ENCODE peak calls at places on chromosomes 6 and 20, in five cellular contexts. E is GM12878, T is SK-N-SH, Q is H1, O is K562. V is an unnamed sample.
A peak's percentile ranks its signal among the peaks of the same experiment; 100 is the strongest.

GRCh38 chr6:80077067-80077466 is 29.4 kb upstream of the BCKDHB start:
- DNase-seq in E (no peak), T (no peak), Q (no peak), O (no peak), V (no peak)

GRCh38 chr6:1608976-1609661 is 596 bp upstream of the FOXC1 start:
- DNase-seq in E (no peak), T (peak; percentile 85), Q (no peak), O (no peak), V (no peak)

GRCh38 chr6:30830438-30830837 is 53.9 kb upstream of the DDR1 start:
- DNase-seq in E (no peak), T (no peak), Q (no peak), O (no peak), V (no peak)

GRCh38 chr20:38863024-38863851 is 57.7 kb downstream of the PPP1R16B start:
- DNase-seq in E (peak; percentile 75), T (no peak), Q (no peak), O (peak; percentile 75), V (no peak)

GRCh38 chr6:87742106-87742505 is 40.1 kb upstream of the AKIRIN2 start:
- DNase-seq in E (no peak), T (no peak), Q (no peak), O (no peak), V (no peak)

GRCh38 chr6:44266347-44266746 is 996 bp upstream of the NFKBIE start:
- DNase-seq in E (no peak), T (no peak), Q (no peak), O (no peak), V (no peak)

GRCh38 chr20:31712564-31713311 is 9.9 kb downstream of the BCL2L1 start:
- DNase-seq in E (no peak), T (no peak), Q (peak; percentile 86), O (peak; percentile 43), V (peak; percentile 95)

GRCh38 chr20:61954276-61955021 is 111.2 kb downstream of the TAF4 start:
- DNase-seq in E (no peak), T (no peak), Q (no peak), O (peak; percentile 14), V (no peak)

GRCh38 chr20:50635676-50636600 is 55.4 kb downstream of the RIPOR3 start:
- DNase-seq in E (no peak), T (peak; percentile 86), Q (no peak), O (peak; percentile 92), V (peak; percentile 77)

GRCh38 chr20:21677781-21678180 is 27.7 kb upstream of the PAX1 start:
- DNase-seq in E (no peak), T (no peak), Q (no peak), O (no peak), V (no peak)

GRCh38 chr20:44817143-44817910 is 7.0 kb upstream of the RIMS4 start:
- DNase-seq in E (no peak), T (no peak), Q (no peak), O (no peak), V (no peak)

GRCh38 chr20:51978081-51978501 is 175.8 kb upstream of the SALL4 start:
- DNase-seq in E (no peak), T (no peak), Q (no peak), O (no peak), V (no peak)

GRCh38 chr6:18087396-18088165 is 34.9 kb downstream of the NHLRC1 start:
- DNase-seq in E (no peak), T (no peak), Q (no peak), O (no peak), V (no peak)

GRCh38 chr6:55379895-55380294 is 52.6 kb downstream of the GFRAL start:
- DNase-seq in E (no peak), T (no peak), Q (no peak), O (no peak), V (no peak)

GRCh38 chr6:56959938-56960337 is 5.0 kb downstream of the BEND6 start:
- DNase-seq in E (no peak), T (no peak), Q (no peak), O (no peak), V (no peak)

GRCh38 chr20:663315-664090 is 10.5 kb upstream of the SRXN1 start:
- DNase-seq in E (no peak), T (no peak), Q (no peak), O (no peak), V (no peak)

GRCh38 chr6:140744648-140745320 is 1370.3 kb upstream of the CITED2 start:
- DNase-seq in E (no peak), T (no peak), Q (no peak), O (peak; percentile 3), V (no peak)

GRCh38 chr6:20589266-20589665 is 55.0 kb downstream of the CDKAL1 start:
- DNase-seq in E (no peak), T (no peak), Q (no peak), O (no peak), V (no peak)

GRCh38 chr6:39347906-39348585 is 25.5 kb upstream of the KCNK16 start:
- DNase-seq in E (no peak), T (peak; percentile 84), Q (no peak), O (peak; percentile 74), V (peak; percentile 46)

GRCh38 chr6:166470029-166470862 is 87.5 kb upstream of the MPC1 start:
- DNase-seq in E (no peak), T (no peak), Q (no peak), O (no peak), V (no peak)

GRCh38 chr6:53741001-53741400 is 53.8 kb upstream of the LRRC1 start:
- DNase-seq in E (no peak), T (no peak), Q (no peak), O (no peak), V (peak; percentile 80)

GRCh38 chr6:20681243-20681684 is 147.0 kb downstream of the CDKAL1 start:
- DNase-seq in E (no peak), T (no peak), Q (no peak), O (no peak), V (peak; percentile 78)

GRCh38 chr6:2876210-2877056 is 26.7 kb downstream of the SERPINB9 start:
- DNase-seq in E (no peak), T (peak; percentile 79), Q (no peak), O (no peak), V (peak; percentile 100)

GRCh38 chr6:161038229-161039003 is 46.8 kb downstream of the MAP3K4 start:
- DNase-seq in E (peak; percentile 72), T (no peak), Q (no peak), O (no peak), V (no peak)

GRCh38 chr20:36119537-36119936 is 35.0 kb upstream of the EPB41L1 start:
- DNase-seq in E (no peak), T (no peak), Q (no peak), O (no peak), V (no peak)

GRCh38 chr6:122839477-122839876 is 50.4 kb downstream of the SMPDL3A start:
- DNase-seq in E (no peak), T (peak; percentile 62), Q (no peak), O (peak; percentile 69), V (peak; percentile 64)

GRCh38 chr6:95117236-95117635 is 460.1 kb upstream of the MANEA start:
- DNase-seq in E (no peak), T (no peak), Q (no peak), O (no peak), V (no peak)

GRCh38 chr20:33663161-33664084 is 1.3 kb downstream of the C20orf144 start:
- DNase-seq in E (no peak), T (peak; percentile 93), Q (no peak), O (peak; percentile 90), V (peak; percentile 70)

GRCh38 chr6:34189806-34190503 is 44.1 kb upstream of the GRM4 start:
- DNase-seq in E (no peak), T (no peak), Q (no peak), O (peak; percentile 83), V (peak; percentile 41)

GRCh38 chr6:138422861-138423260 is 18.8 kb downstream of the HEBP2 start:
- DNase-seq in E (no peak), T (no peak), Q (no peak), O (no peak), V (peak; percentile 38)

GRCh38 chr6:138420356-138420755 is 16.3 kb downstream of the HEBP2 start:
- DNase-seq in E (no peak), T (no peak), Q (no peak), O (no peak), V (no peak)

GRCh38 chr6:138419766-138420165 is 15.7 kb downstream of the HEBP2 start:
- DNase-seq in E (no peak), T (no peak), Q (no peak), O (no peak), V (peak; percentile 35)

GRCh38 chr6:138421608-138422007 is 17.6 kb downstream of the HEBP2 start:
- DNase-seq in E (no peak), T (no peak), Q (no peak), O (no peak), V (no peak)

GRCh38 chr6:138421089-138421488 is 17.1 kb downstream of the HEBP2 start:
- DNase-seq in E (no peak), T (no peak), Q (no peak), O (no peak), V (no peak)
- H3K27ac ChIP-seq in E (no peak overlapping the region), T (no peak overlapping the region), Q (no peak overlapping the region), O (no peak overlapping the region), V (no peak overlapping the region)

GRCh38 chr20:17403496-17403895 is 127.7 kb downstream of the BFSP1 start:
- DNase-seq in E (no peak), T (no peak), Q (no peak), O (no peak), V (no peak)
- TF ChIP-seq CHD2 in E (no peak), T (no peak), Q (no peak), O (no peak), V (no peak)

GRCh38 chr6:113539202-113539601 is 317.9 kb upstream of the MARCKS start:
- DNase-seq in E (no peak), T (no peak), Q (no peak), O (no peak), V (no peak)

DNA sequence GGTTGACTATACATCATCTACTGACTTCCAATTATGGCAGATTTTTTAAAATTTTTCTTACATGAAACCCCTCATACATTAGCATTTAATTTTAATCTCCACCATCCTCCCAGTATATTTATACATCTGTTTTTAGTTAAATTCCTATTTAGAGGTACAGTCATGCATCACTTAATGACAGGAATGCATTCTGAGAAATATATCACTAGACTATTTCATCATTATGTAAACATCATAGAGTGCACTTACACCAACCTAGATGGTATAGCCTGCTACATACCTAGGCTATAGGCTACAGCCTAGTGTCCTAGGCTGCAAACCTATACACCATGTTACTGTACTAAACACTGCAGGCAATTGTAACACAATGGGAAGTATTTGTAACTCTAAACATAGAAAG is 316.7 kb upstream of the MARCKS start:
- DNase-seq in E (no peak), T (no peak), Q (no peak), O (no peak), V (no peak)
- TF ChIP-seq TAF1 in E (no peak), T (no peak), Q (no peak), O (no peak), V (no peak)

GRCh38 chr6:123956492-123957139 is 153.0 kb downstream of the NKAIN2 start:
- DNase-seq in E (no peak), T (no peak), Q (no peak), O (no peak), V (no peak)

GRCh38 chr6:123967900-123968299 is 164.2 kb downstream of the NKAIN2 start:
- DNase-seq in E (no peak), T (no peak), Q (no peak), O (no peak), V (no peak)

GRCh38 chr6:123965894-123966293 is 162.2 kb downstream of the NKAIN2 start:
- DNase-seq in E (no peak), T (peak; percentile 1), Q (peak; percentile 44), O (no peak), V (peak; percentile 35)

DNA sequence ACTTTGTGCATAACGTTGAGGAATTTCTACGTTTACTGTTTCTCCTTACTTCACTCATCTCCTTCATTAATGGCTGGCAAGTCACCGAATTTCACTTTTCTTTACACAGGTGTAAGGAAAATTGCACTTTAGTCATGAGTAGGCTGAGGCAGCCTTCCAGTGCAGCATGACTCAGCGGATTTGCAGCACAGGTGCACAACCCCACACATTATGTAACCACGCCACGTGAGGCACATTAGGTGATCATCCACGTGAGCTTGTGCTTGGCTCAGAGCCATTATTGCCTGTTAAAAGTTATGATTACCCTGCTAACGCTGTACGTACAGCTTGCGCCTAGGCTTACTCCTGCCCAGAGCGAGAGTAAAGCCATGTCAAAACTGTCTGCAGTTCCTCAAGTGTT is 158.8 kb downstream of the NKAIN2 start:
- DNase-seq in E (no peak), T (no peak), Q (no peak), O (no peak), V (peak; percentile 4)
- H3K27ac ChIP-seq in E (no peak overlapping the region), T (no peak overlapping the region), Q (no peak overlapping the region), O (no peak overlapping the region), V (no peak overlapping the region)